ENCODE peak calls at places on chromosomes 5 and 9, in seven cellular contexts. K, Y, I, H, A, E and P are unnamed samples.

GRCh38 chr9:14243514-14244042 is 70.4 kb downstream of the NFIB start:
- DNase-seq in K (no peak), I (no peak), A (no peak), H (no peak), E (peak; percentile 25), Y (no peak), P (no peak)

GRCh38 chr9:86713970-86714369 is 233.3 kb downstream of the GAS1 start:
- DNase-seq in Y (no peak), E (no peak), I (no peak), H (no peak), A (no peak), K (peak; percentile 87), P (no peak)

GRCh38 chr5:132655821-132656773 is 1.9 kb upstream of the IL13 start:
- DNase-seq in Y (no peak), K (peak; percentile 60), E (peak; percentile 32), I (peak; percentile 50), H (no peak), A (no peak), P (no peak)

GRCh38 chr5:78648359-78649219 is at the start of gene LHFPL2:
- DNase-seq in E (peak; percentile 71), A (peak; percentile 88), Y (peak; percentile 80), K (peak; percentile 91), H (peak; percentile 87), I (no peak), P (no peak)

GRCh38 chr5:1877434-1878049 is 5.2 kb downstream of the IRX4 start:
- DNase-seq in I (no peak), Y (no peak), A (no peak), K (no peak), H (no peak), E (no peak), P (no peak)

GRCh38 chr9:32431196-32431595 is 46.8 kb downstream of the ACO1 start:
- DNase-seq in I (no peak), H (no peak), E (no peak), K (peak; percentile 3), A (no peak), Y (no peak), P (no peak)

GRCh38 chr9:79377315-79377855 is 194.4 kb upstream of the TLE4 start:
- DNase-seq in Y (no peak), H (no peak), K (peak; percentile 31), E (no peak), I (no peak), A (no peak), P (no peak)

GRCh38 chr5:179061025-179061424 is 852 bp downstream of the ZNF354C start:
- DNase-seq in H (no peak), K (no peak), E (no peak), A (no peak), I (no peak), Y (no peak), P (no peak)

GRCh38 chr5:177328545-177329231 is 17.0 kb upstream of the MXD3 start:
- DNase-seq in Y (no peak), A (no peak), I (no peak), E (no peak), H (peak; percentile 43), K (no peak), P (no peak)
- H3K4me3 ChIP-seq in Y (no peak overlapping the region), A (no peak overlapping the region), I (no peak overlapping the region), E (no peak overlapping the region), H (no peak overlapping the region), K (no peak overlapping the region), P (no peak overlapping the region)

GRCh38 chr5:151222054-151222768 is 1.7 kb downstream of the CCDC69 start:
- DNase-seq in E (no peak), A (peak; percentile 81), K (no peak), Y (no peak), H (no peak), I (no peak), P (no peak)

GRCh38 chr5:151223447-151224264 is at the start of gene CCDC69:
- DNase-seq in E (peak; percentile 59), A (peak; percentile 91), Y (peak; percentile 86), K (peak; percentile 84), H (peak; percentile 91), I (peak; percentile 51), P (peak; percentile 38)

GRCh38 chr5:151222769-151223446 is 984 bp downstream of the CCDC69 start:
- DNase-seq in E (no peak), I (peak; percentile 73), K (no peak), H (peak; percentile 78), Y (peak; percentile 67), A (peak; percentile 88), P (peak; percentile 83)

GRCh38 chr5:151219789-151220188 is 4.1 kb downstream of the CCDC69 start:
- DNase-seq in I (no peak), H (no peak), K (no peak), A (no peak), E (no peak), Y (no peak), P (no peak)

DNA sequence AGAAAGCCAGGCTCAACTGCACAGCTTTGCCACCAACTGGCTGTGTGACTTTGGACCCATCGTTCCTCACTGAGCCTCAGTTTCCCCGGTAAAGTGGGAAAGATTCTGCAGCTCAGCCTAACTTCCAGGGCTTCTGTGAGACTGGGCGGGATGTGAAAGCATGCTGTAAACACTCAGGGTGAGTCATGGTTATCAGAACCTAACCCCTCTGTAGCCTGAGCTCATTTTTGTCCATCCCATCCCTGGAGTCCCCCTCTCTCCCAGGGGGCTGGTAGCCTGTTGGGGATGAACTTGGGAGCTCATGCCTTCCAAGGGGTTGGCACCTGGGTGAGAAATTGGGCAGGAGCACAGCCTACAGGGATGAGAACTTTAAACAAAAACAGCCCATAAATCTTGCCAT is 2.3 kb downstream of the CCDC69 start:
- DNase-seq in H (no peak), I (no peak), Y (no peak), K (peak; percentile 35), A (no peak), E (no peak), P (no peak)
- H3K4me1 ChIP-seq in H (peaks cover 34% of the 10 kb centered on the region), I (peaks cover 89% of the 10 kb centered on the region), Y (peaks cover 32% of the 10 kb centered on the region), K (peaks cover 31% of the 10 kb centered on the region), A (peaks cover 74% of the 10 kb centered on the region), E (no peaks in the 10 kb centered on the region), P (peaks cover 92% of the 10 kb centered on the region)

GRCh38 chr5:149201121-149201637 is 59.9 kb downstream of the ABLIM3 start:
- DNase-seq in K (no peak), H (no peak), A (no peak), Y (no peak), I (no peak), E (no peak), P (no peak)

GRCh38 chr5:149205625-149206523 is 64.6 kb downstream of the ABLIM3 start:
- DNase-seq in A (no peak), I (no peak), Y (no peak), E (no peak), K (peak; percentile 69), H (no peak), P (no peak)

GRCh38 chr5:149203896-149204544 is 62.7 kb downstream of the ABLIM3 start:
- DNase-seq in E (no peak), H (no peak), Y (no peak), K (peak; percentile 13), A (no peak), I (no peak), P (no peak)

GRCh38 chr5:149200355-149200754 is 59.1 kb downstream of the ABLIM3 start:
- DNase-seq in Y (no peak), E (no peak), I (no peak), H (no peak), K (no peak), A (no peak), P (no peak)

GRCh38 chr5:149202910-149203451 is 61.7 kb downstream of the ABLIM3 start:
- DNase-seq in H (no peak), K (no peak), I (no peak), Y (no peak), E (no peak), A (no peak), P (no peak)
- H3K4me3 ChIP-seq in H (no peak overlapping the region), K (no peak overlapping the region), I (no peak overlapping the region), Y (no peak overlapping the region), E (no peak overlapping the region), A (no peak overlapping the region), P (no peak overlapping the region)

GRCh38 chr5:141513021-141513626 is 24.2 kb downstream of the PCDHGC5 start:
- DNase-seq in K (peak; percentile 65), I (no peak), Y (peak; percentile 53), A (no peak), H (no peak), E (peak; percentile 90), P (no peak)

GRCh38 chr5:141512390-141513020 is 23.6 kb downstream of the PCDHGC5 start:
- DNase-seq in E (peak; percentile 87), A (peak; percentile 93), H (peak; percentile 91), K (peak; percentile 80), Y (peak; percentile 80), I (peak; percentile 80), P (peak; percentile 81)

GRCh38 chr5:141510160-141510559 is 21.3 kb downstream of the PCDHGC5 start:
- DNase-seq in Y (no peak), H (no peak), A (no peak), E (no peak), K (no peak), I (no peak), P (no peak)

GRCh38 chr5:141510850-141511718 is 22.2 kb downstream of the PCDHGC5 start:
- DNase-seq in E (no peak), H (no peak), I (no peak), A (no peak), Y (no peak), K (no peak), P (no peak)

GRCh38 chr5:141511771-141512325 is 23.0 kb downstream of the PCDHGC5 start:
- DNase-seq in I (no peak), A (no peak), Y (no peak), H (no peak), E (no peak), K (no peak), P (no peak)
- H3K4me1 ChIP-seq in I (peaks cover 20% of the 10 kb centered on the region), A (peaks cover 70% of the 10 kb centered on the region), Y (peaks cover 39% of the 10 kb centered on the region), H (peaks cover 43% of the 10 kb centered on the region), E (peaks cover 62% of the 10 kb centered on the region), K (peaks cover 74% of the 10 kb centered on the region), P (peaks cover 18% of the 10 kb centered on the region)

DNA sequence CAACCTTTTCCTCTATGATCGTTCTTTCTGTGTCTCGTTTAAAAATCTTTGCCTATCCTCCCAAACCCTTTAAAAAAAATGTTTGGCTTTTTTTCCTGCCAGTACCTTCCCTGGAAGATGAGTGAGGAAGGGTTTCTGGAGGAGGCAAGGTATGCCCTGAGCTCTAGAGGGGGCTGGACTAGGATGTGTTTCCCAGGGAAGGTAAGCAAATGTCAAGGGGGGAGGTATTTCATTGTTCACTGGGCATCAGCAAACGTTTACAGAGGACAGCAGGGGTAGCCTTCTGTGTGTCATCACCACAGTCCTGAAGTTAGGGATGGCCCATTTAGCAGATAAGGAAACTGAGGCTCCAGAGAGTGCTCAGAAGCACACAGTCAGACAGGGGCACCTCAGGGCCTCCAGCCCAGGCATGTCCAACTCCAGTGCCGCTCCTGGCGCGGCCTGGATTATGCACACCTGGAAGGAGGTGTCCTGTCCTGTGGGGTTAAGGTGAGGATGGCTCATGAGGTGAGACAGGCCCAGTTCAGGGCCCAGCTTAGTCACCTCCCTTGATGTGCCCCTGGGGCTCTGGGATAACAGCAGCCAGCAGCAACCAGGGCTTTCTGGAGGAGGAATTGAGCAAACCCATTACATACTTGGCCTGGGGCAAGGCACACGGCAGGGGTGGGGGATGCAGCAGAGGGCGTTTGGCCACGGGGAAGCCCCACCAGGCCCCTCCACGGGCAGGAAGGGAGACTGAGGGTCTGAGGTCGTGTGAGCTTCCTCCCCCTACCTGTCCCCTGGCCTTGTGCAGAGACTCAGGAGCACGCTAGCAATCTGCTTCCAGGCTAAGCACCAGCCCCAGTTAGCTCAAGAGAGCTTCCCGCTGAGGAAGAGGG is 100.3 kb upstream of the LMX1B start:
- DNase-seq in A (no peak), K (no peak), H (no peak), I (no peak), Y (no peak), E (no peak), P (no peak)
- H3K4me3 ChIP-seq in A (no peak overlapping the region), K (no peak overlapping the region), H (no peak overlapping the region), I (no peak overlapping the region), Y (no peak overlapping the region), E (peak overlapping the region; percentile 21), P (no peak overlapping the region)